ENCODE peak calls at places on chromosomes 7 and 10, in ten cellular contexts. T is CD4-positive, alpha-beta memory T cell; R is MM.1S; E is ovary; O is effector memory CD4-positive, alpha-beta T cell; M is tibial artery; V is thoracic aorta; S is SK-N-SH; P is A549; X is aorta. B is an unnamed sample. For H3K4me1, the result is how much of the 10 kb centered on the place peaks cover.

GRCh38 chr7:148286150-148286549 is 304.4 kb upstream of the C7orf33 start:
- DNase-seq in S (peak), X (no peak), T (no peak), E (no peak), M (no peak), P (peak), V (no peak), O (no peak), R (peak), B (no peak)

GRCh38 chr10:126504051-126504760 is 115.9 kb upstream of the ADAM12 start:
- DNase-seq in T (peak), P (peak), O (no peak), S (peak), X (no peak), E (peak), V (no peak), M (no peak), R (peak), B (peak)

GRCh38 chr10:49689882-49690510 is 10.5 kb downstream of the C10orf53 start:
- DNase-seq in O (no peak), M (no peak), E (no peak), V (no peak), X (no peak), T (no peak), R (no peak), P (no peak), S (no peak), B (no peak)

GRCh38 chr10:69333205-69333604 is 54.9 kb downstream of the HK1 start:
- DNase-seq in T (no peak), V (no peak), X (peak), S (peak), O (no peak), P (no peak), M (peak), R (no peak), E (no peak), B (no peak)

GRCh38 chr7:159062596-159062995 is 82.1 kb downstream of the VIPR2 start:
- DNase-seq in S (no peak), M (no peak), E (no peak), V (no peak), P (no peak), R (no peak), X (no peak), O (no peak), T (no peak), B (no peak)

GRCh38 chr10:598415-599170 is 90.9 kb downstream of the DIP2C start:
- DNase-seq in S (no peak), M (no peak), P (no peak), R (no peak), V (no peak), X (peak), E (no peak), O (no peak), T (no peak), B (no peak)

GRCh38 chr7:22433710-22434460 is 66.1 kb downstream of the STEAP1B start:
- DNase-seq in V (no peak), E (no peak), O (no peak), S (no peak), P (no peak), T (no peak), M (no peak), X (no peak), R (no peak), B (no peak)

GRCh38 chr7:111224354-111225231 is 133.7 kb downstream of the LRRN3 start:
- DNase-seq in O (no peak), S (no peak), E (no peak), T (no peak), M (no peak), V (no peak), R (no peak), P (no peak), X (no peak), B (no peak)

GRCh38 chr7:19284136-19284535 is 138.9 kb upstream of the FERD3L start:
- DNase-seq in R (no peak), T (no peak), E (no peak), P (no peak), O (no peak), M (no peak), X (no peak), S (no peak), V (no peak), B (no peak)

GRCh38 chr10:124691448-124692435 is 52.4 kb downstream of the FAM53B start:
- DNase-seq in O (no peak), S (no peak), R (no peak), M (no peak), V (no peak), E (no peak), P (no peak), X (peak), T (no peak), B (no peak)

GRCh38 chr7:132123763-132124162 is 452.5 kb downstream of the PLXNA4 start:
- DNase-seq in P (no peak), T (no peak), R (no peak), O (no peak), S (peak), M (no peak), X (no peak), V (no peak), E (no peak), B (no peak)

GRCh38 chr10:102523250-102524029 is 19.7 kb downstream of the SUFU start:
- DNase-seq in M (peak), T (no peak), S (no peak), X (peak), P (no peak), E (no peak), O (no peak), R (no peak), V (no peak), B (peak)

GRCh38 chr7:14936530-14936929 is 34.0 kb upstream of the DGKB start:
- DNase-seq in T (no peak), R (no peak), S (no peak), X (no peak), M (no peak), V (no peak), P (peak), O (no peak), E (no peak), B (peak)

GRCh38 chr7:30741289-30741688 is 10.6 kb upstream of the INMT start:
- DNase-seq in X (peak), S (no peak), V (no peak), R (no peak), P (no peak), M (no peak), O (no peak), T (no peak), E (no peak), B (no peak)

GRCh38 chr10:128468462-128468861 is 342.2 kb upstream of the MKI67 start:
- DNase-seq in X (no peak), S (no peak), P (no peak), E (no peak), T (no peak), O (no peak), V (no peak), M (no peak), R (no peak), B (peak)

GRCh38 chr7:151076863-151077704 is 3.5 kb downstream of the FASTK start:
- DNase-seq in O (no peak), T (no peak), R (no peak), P (peak), X (no peak), S (peak), V (no peak), E (peak), M (no peak), B (no peak)

GRCh38 chr7:977326-978048 is 2.1 kb upstream of the COX19 start:
- DNase-seq in S (no peak), V (no peak), O (no peak), T (no peak), M (no peak), P (peak), E (peak), R (no peak), X (no peak), B (peak)

GRCh38 chr7:91165846-91166230 is 98.4 kb upstream of the FZD1 start:
- DNase-seq in T (no peak), M (no peak), S (no peak), X (no peak), V (no peak), E (no peak), P (no peak), O (no peak), R (no peak), B (no peak)

GRCh38 chr10:132546567-132547420 is 9.2 kb downstream of the INPP5A start:
- DNase-seq in O (no peak), M (peak), V (peak), S (no peak), P (no peak), R (no peak), T (no peak), X (peak), E (peak), B (peak)

GRCh38 chr10:119541459-119542356 is 811 bp downstream of the RGS10 start:
- DNase-seq in R (peak), S (no peak), E (peak), M (no peak), P (no peak), O (no peak), X (peak), V (no peak), T (peak), B (no peak)

GRCh38 chr7:91264083-91264923 is at the start of gene FZD1:
- DNase-seq in T (no peak), X (peak), R (peak), P (peak), M (peak), O (no peak), E (peak), V (peak), S (peak), B (peak)

GRCh38 chr10:103592186-103593021 is 98.9 kb downstream of the NEURL1 start:
- DNase-seq in P (peak), V (no peak), O (no peak), X (no peak), M (no peak), S (peak), E (peak), R (peak), T (peak), B (peak)

GRCh38 chr10:35079267-35079666 is 10.9 kb downstream of the CUL2 start:
- DNase-seq in P (no peak), M (no peak), X (no peak), T (no peak), R (no peak), O (no peak), E (no peak), S (no peak), V (no peak), B (no peak)

GRCh38 chr10:97509120-97509670 is 10.5 kb downstream of the UBTD1 start:
- DNase-seq in O (no peak), S (no peak), M (no peak), E (no peak), R (no peak), V (no peak), P (no peak), X (peak), T (no peak), B (no peak)

GRCh38 chr7:82053453-82054032 is 283.7 kb upstream of the HGF start:
- DNase-seq in X (no peak), O (no peak), R (no peak), T (no peak), P (no peak), V (no peak), S (no peak), M (no peak), E (no peak), B (no peak)

GRCh38 chr10:95896066-95896850 is 11.5 kb upstream of the CC2D2B start:
- DNase-seq in E (no peak), R (no peak), V (no peak), S (no peak), P (no peak), O (no peak), X (no peak), T (no peak), M (no peak), B (no peak)

GRCh38 chr10:79407811-79408795 is 37.3 kb downstream of the ZCCHC24 start:
- DNase-seq in R (no peak), O (no peak), V (no peak), T (no peak), M (peak), X (peak), P (no peak), E (peak), S (peak), B (peak)

GRCh38 chr10:104139221-104139620 is 17.2 kb downstream of the SFR1 start:
- DNase-seq in S (peak), P (peak), E (no peak), O (no peak), T (no peak), V (no peak), X (no peak), R (no peak), M (no peak), B (no peak)

GRCh38 chr7:107103369-107103768 is 58.9 kb downstream of the PRKAR2B start:
- DNase-seq in P (no peak), M (no peak), T (no peak), E (no peak), X (no peak), O (no peak), V (no peak), S (peak), R (no peak), B (no peak)

GRCh38 chr7:128209229-128210035 is 31.6 kb upstream of the LEP start:
- DNase-seq in R (peak), E (peak), S (peak), P (peak), X (peak), M (peak), O (peak), V (no peak), T (peak), B (peak)

GRCh38 chr7:25389489-25390106 is 161.3 kb upstream of the NPVF start:
- DNase-seq in V (no peak), O (no peak), R (peak), X (no peak), T (peak), M (no peak), P (peak), S (peak), E (no peak), B (no peak)

GRCh38 chr7:481219-481930 is 38.3 kb downstream of the PDGFA start:
- DNase-seq in E (peak), P (no peak), X (peak), M (peak), S (no peak), O (no peak), R (no peak), T (no peak), V (no peak), B (no peak)

GRCh38 chr7:123674399-123675091 is 18.9 kb downstream of the LMOD2 start:
- DNase-seq in S (no peak), R (no peak), E (no peak), X (no peak), M (no peak), P (no peak), T (no peak), O (no peak), V (no peak), B (no peak)

GRCh38 chr7:1668486-1668931 is 1.6 kb upstream of the ELFN1 start:
- DNase-seq in M (peak), E (peak), X (peak), S (peak), T (no peak), P (peak), R (no peak), V (no peak), O (no peak), B (peak)

GRCh38 chr10:80580811-80581468 is 43.2 kb downstream of the SH2D4B start:
- DNase-seq in T (no peak), P (no peak), E (no peak), R (no peak), O (no peak), V (no peak), M (no peak), S (no peak), X (no peak), B (no peak)

GRCh38 chr10:125125951-125126735 is 34.2 kb downstream of the CTBP2 start:
- DNase-seq in E (no peak), O (no peak), T (no peak), X (peak), P (no peak), M (no peak), S (no peak), V (no peak), R (no peak), B (no peak)

GRCh38 chr7:36303202-36304098 is 86.2 kb upstream of the ANLN start:
- DNase-seq in M (peak), E (peak), O (no peak), V (peak), T (no peak), X (peak), P (peak), S (peak), R (peak), B (peak)

GRCh38 chr7:44329888-44330287 is 4.5 kb upstream of the CAMK2B start:
- DNase-seq in P (no peak), R (no peak), M (no peak), V (no peak), E (no peak), T (no peak), X (no peak), S (no peak), O (no peak), B (no peak)
- H3K27ac ChIP-seq in P (no peak), R (no peak), M (no peak), V (no peak), E (no peak), T (no peak), X (no peak), S (no peak), O (no peak), B (no peak)

GRCh38 chr10:63702107-63702506 is 180.9 kb downstream of the REEP3 start:
- DNase-seq in X (no peak), O (no peak), T (no peak), P (no peak), R (no peak), M (no peak), S (no peak), E (no peak), V (no peak), B (peak)
- H3K4me1 ChIP-seq in X (under half), O (under half), T (under half), P (half or more), R (under half), M (under half), S (half or more), E (under half), V (under half), B (under half)

GRCh38 chr10:58237014-58237830 is 30.5 kb downstream of the IPMK start:
- DNase-seq in T (no peak), X (no peak), S (no peak), V (no peak), E (no peak), P (peak), R (no peak), O (no peak), M (no peak), B (no peak)
- H3K27ac ChIP-seq in T (no peak), X (no peak), S (peak), V (no peak), E (no peak), P (peak), R (no peak), O (no peak), M (no peak), B (no peak)

DNA sequence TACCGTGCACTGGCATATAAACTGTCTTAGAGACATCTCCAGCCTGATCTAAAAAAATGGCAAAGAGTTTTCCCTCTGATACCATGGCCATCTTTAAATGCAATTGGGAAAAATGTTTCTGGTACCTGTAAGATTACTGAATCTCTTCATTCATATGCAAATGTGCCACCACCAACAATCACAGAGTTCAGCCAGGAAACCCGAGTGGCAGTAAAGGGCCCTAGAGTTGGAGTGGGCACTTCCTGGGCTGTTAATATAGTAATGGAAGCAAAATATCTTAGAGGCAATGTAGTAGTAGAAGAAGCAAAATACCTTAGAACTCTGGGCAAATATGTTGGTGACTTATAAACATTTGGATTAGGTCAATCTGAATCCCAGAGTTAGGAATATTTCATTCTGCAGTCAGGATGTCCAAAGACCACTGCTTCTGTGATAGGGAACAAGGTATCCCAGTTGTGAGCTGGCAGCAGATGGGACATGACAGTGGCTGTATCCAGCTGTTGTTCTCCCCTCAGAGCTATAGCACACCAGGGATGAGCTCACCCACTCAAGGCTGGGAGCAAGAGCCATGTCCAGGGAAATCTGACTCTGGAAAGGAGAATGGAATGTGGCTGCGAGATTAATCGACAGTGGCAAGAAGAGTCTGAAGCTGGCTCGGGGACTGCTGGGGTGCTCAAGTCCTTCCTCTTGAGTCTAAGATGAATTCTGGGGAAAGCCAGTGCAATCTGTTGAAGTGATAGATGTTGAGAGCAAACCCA is 332.0 kb downstream of the PHTF2 start:
- DNase-seq in R (no peak), X (no peak), O (no peak), M (no peak), P (no peak), T (no peak), V (no peak), S (no peak), E (no peak), B (no peak)
- H3K4me1 ChIP-seq in R (under half), X (under half), O (under half), M (under half), P (under half), T (under half), V (under half), S (under half), E (under half), B (under half)

DNA sequence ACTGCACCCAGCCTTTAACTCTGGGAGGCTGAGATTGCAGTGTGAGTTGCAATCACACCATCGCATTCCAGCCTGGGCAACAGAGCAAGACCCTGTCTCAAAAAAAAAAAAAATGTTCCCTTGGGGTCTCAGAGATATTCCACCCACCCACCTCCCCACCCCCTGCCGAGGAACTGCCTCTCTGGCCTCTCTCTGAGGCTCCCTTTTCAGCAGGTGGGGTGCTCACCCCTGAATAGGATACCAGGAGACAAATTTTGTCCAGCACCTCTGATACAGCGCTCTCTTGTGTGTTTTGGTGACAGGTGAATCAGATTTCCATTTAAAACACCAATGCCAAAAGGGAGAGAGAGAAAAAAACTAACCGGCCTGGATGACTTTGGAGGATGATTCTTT is 92.6 kb upstream of the KIF5B start:
- DNase-seq in R (no peak), V (no peak), P (no peak), O (no peak), S (no peak), X (no peak), T (no peak), E (no peak), M (no peak), B (no peak)
- H3K27ac ChIP-seq in R (no peak), V (peak), P (no peak), O (no peak), S (peak), X (peak), T (no peak), E (peak), M (peak), B (no peak)

GRCh38 chr10:22475857-22476600 is 130.7 kb downstream of the SPAG6 start:
- DNase-seq in V (no peak), O (no peak), P (peak), T (peak), M (no peak), X (no peak), E (no peak), S (peak), R (no peak), B (no peak)
- H3K4me1 ChIP-seq in V (under half), O (under half), P (under half), T (under half), M (under half), X (under half), E (under half), S (under half), R (under half), B (under half)

GRCh38 chr10:86663576-86664369 is 4.5 kb upstream of the LDB3 start:
- DNase-seq in P (no peak), V (no peak), R (no peak), M (no peak), O (no peak), S (no peak), T (no peak), X (peak), E (no peak), B (peak)

GRCh38 chr10:86664370-86665217 is 3.7 kb upstream of the LDB3 start:
- DNase-seq in T (no peak), E (no peak), P (no peak), S (peak), M (no peak), R (no peak), V (no peak), O (no peak), X (no peak), B (no peak)

GRCh38 chr10:86663046-86663345 is 5.3 kb upstream of the LDB3 start:
- DNase-seq in R (no peak), P (no peak), T (no peak), M (no peak), X (peak), O (no peak), S (no peak), E (peak), V (no peak), B (no peak)

GRCh38 chr10:86661161-86662025 is 6.9 kb upstream of the LDB3 start:
- DNase-seq in P (no peak), E (peak), S (peak), V (no peak), R (no peak), T (no peak), O (no peak), X (peak), M (no peak), B (peak)

GRCh38 chr10:86662186-86663045 is 5.9 kb upstream of the LDB3 start:
- DNase-seq in T (no peak), S (no peak), M (no peak), V (no peak), P (no peak), E (peak), X (peak), O (no peak), R (no peak), B (peak)
- H3K27ac ChIP-seq in T (no peak), S (no peak), M (no peak), V (no peak), P (no peak), E (no peak), X (no peak), O (no peak), R (no peak), B (no peak)

DNA sequence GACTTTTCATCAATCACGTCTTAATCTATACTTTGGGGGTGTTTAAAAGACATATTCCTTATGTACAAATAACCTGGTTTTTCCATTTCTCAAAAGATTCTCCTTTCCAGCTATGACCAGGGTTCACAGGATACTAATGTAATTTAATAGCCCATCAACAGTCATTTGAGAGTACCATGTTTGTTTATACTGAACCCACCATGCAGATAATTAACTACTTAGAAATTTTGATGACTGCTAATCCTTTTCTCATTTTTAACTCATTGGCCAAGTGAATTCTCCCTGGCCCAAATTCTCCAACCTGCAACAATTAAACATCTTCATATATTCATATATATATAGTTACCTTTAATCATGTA is 28.8 kb upstream of the KMT2E start:
- DNase-seq in M (no peak), O (no peak), X (no peak), E (no peak), T (no peak), V (no peak), S (no peak), P (no peak), R (no peak), B (no peak)
- H3K4me1 ChIP-seq in M (half or more), O (under half), X (under half), E (under half), T (under half), V (under half), S (under half), P (under half), R (under half), B (under half)